ENCODE peak calls at places on chromosomes 7 and 10, in five cellular contexts. C is H9, O is H1, B is mesenchymal stem cell, L is neuronal stem cell. A is an unnamed sample.

GRCh38 chr7:139913006-139913405 is 83.9 kb downstream of the TBXAS1 start:
- DNase-seq in B (no peak), C (no peak), L (no peak), O (no peak), A (no peak)

GRCh38 chr7:107813524-107813923 is 10.5 kb upstream of the SLC26A3 start:
- DNase-seq in O (no peak), C (no peak), L (no peak), B (no peak), A (no peak)

GRCh38 chr7:49577576-49577975 is 195.9 kb upstream of the VWC2 start:
- DNase-seq in O (no peak), C (no peak), B (no peak), L (no peak), A (no peak)

GRCh38 chr10:97851341-97852001 is 1.8 kb downstream of the GOLGA7B start:
- DNase-seq in B (no peak), L (no peak), C (no peak), O (no peak), A (no peak)

GRCh38 chr7:131657881-131658280 is 101.5 kb upstream of the PODXL start:
- DNase-seq in C (no peak), B (no peak), L (no peak), O (no peak), A (no peak)

GRCh38 chr10:57336865-57337264 is 930.8 kb downstream of the IPMK start:
- DNase-seq in O (no peak), L (no peak), B (no peak), C (no peak), A (no peak)

GRCh38 chr7:1060315-1061080 is 16.2 kb downstream of the GPR146 start:
- DNase-seq in B (no peak), C (peak; percentile 65), O (no peak), L (no peak), A (peak; percentile 57)

GRCh38 chr10:53253221-53253620 is 480.6 kb upstream of the MBL2 start:
- DNase-seq in L (no peak), O (no peak), C (no peak), B (no peak), A (no peak)

GRCh38 chr10:34015700-34016099 is 681.2 kb upstream of the NRP1 start:
- DNase-seq in L (no peak), O (no peak), B (no peak), C (no peak), A (peak; percentile 50)

GRCh38 chr7:27096756-27097514 is 1.1 kb upstream of the HOXA1 start:
- DNase-seq in C (no peak), O (no peak), B (peak; percentile 40), L (peak; percentile 8), A (peak; percentile 15)

GRCh38 chr7:67137464-67137863 is 140.8 kb downstream of the TYW1 start:
- DNase-seq in L (no peak), O (no peak), C (no peak), B (no peak), A (no peak)

GRCh38 chr7:47488969-47489342 is 93.0 kb downstream of the TNS3 start:
- DNase-seq in B (peak; percentile 78), O (no peak), C (no peak), L (peak; percentile 93), A (no peak)

GRCh38 chr10:100710151-100710871 is 35.1 kb upstream of the PAX2 start:
- DNase-seq in C (no peak), B (no peak), O (peak; percentile 61), L (no peak), A (peak; percentile 17)

GRCh38 chr7:69516208-69516820 is 82.0 kb upstream of the AUTS2 start:
- DNase-seq in C (no peak), B (no peak), L (no peak), O (no peak), A (no peak)

GRCh38 chr10:101099901-101100300 is 31.2 kb upstream of the TLX1 start:
- DNase-seq in O (no peak), L (no peak), C (no peak), B (no peak), A (no peak)

GRCh38 chr10:51074238-51075028 is at the start of gene PRKG1:
- DNase-seq in L (peak; percentile 84), O (peak; percentile 85), B (peak; percentile 86), C (peak; percentile 80), A (peak; percentile 54)

GRCh38 chr10:114288424-114289095 is 49.5 kb downstream of the VWA2 start:
- DNase-seq in C (no peak), L (no peak), B (no peak), O (no peak), A (no peak)

GRCh38 chr10:89845541-89846275 is 144.3 kb downstream of the KIF20B start:
- DNase-seq in L (no peak), B (peak; percentile 12), O (no peak), C (no peak), A (peak; percentile 49)

GRCh38 chr10:71216751-71217265 is 4.4 kb downstream of the UNC5B start:
- DNase-seq in C (no peak), B (peak; percentile 64), L (no peak), O (no peak), A (peak; percentile 2)

GRCh38 chr10:43249962-43250624 is 16.8 kb downstream of the RASGEF1A start:
- DNase-seq in C (peak; percentile 49), O (peak; percentile 54), L (no peak), B (no peak), A (no peak)

GRCh38 chr10:102675887-102676616 is 31.8 kb downstream of the TRIM8 start:
- DNase-seq in O (no peak), L (peak; percentile 40), B (peak; percentile 98), C (no peak), A (peak; percentile 32)

GRCh38 chr10:24415455-24416169 is 206.7 kb downstream of the KIAA1217 start:
- DNase-seq in C (no peak), O (no peak), L (no peak), B (peak; percentile 35), A (no peak)

GRCh38 chr10:12483996-12484944 is 134.9 kb downstream of the CAMK1D start:
- DNase-seq in L (no peak), O (no peak), B (no peak), C (no peak), A (no peak)

GRCh38 chr7:26624839-26625238 is 239.6 kb downstream of the SKAP2 start:
- DNase-seq in L (no peak), B (no peak), C (no peak), O (peak; percentile 33), A (no peak)

GRCh38 chr7:16743207-16743606 is 10.3 kb upstream of the TSPAN13 start:
- DNase-seq in C (no peak), L (no peak), B (peak; percentile 59), O (no peak), A (no peak)

GRCh38 chr10:115049957-115050356 is 43.2 kb upstream of the ATRNL1 start:
- DNase-seq in C (no peak), L (no peak), O (no peak), B (no peak), A (no peak)

GRCh38 chr7:44634839-44635591 is 28.6 kb downstream of the OGDH start:
- DNase-seq in L (no peak), O (no peak), B (no peak), C (no peak), A (no peak)

GRCh38 chr10:113000454-113000853 is 50.4 kb downstream of the TCF7L2 start:
- DNase-seq in O (no peak), C (no peak), L (no peak), B (no peak), A (no peak)

GRCh38 chr7:34060548-34060947 is 155.2 kb downstream of the BMPER start:
- DNase-seq in L (no peak), B (peak; percentile 87), C (no peak), O (no peak), A (peak; percentile 87)
- H2BK120ac ChIP-seq in L (no peak overlapping the region), B (no peak overlapping the region), C (no peak overlapping the region), O (no peak overlapping the region), A (no peak overlapping the region)

DNA sequence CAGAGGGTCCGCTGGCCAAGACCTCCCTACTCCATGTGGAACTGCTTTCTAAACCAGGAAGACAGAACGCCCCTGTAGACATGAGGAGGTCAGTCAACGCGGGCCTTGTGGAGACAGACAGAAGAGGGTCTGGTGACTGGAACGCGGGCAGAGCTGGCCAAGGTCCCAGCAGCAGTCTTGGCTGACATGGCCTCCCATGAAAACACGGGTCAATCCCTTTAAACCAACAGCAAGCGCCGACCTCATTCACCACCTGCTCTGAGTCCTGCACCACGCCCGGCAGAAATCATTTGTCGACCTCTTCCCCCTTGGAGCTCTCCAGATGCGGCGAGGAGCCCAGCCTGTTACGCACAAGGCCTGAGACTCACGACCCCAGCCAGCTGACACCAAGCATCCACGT is 78.5 kb downstream of the ZRANB1 start:
- DNase-seq in L (no peak), B (no peak), O (no peak), C (no peak), A (no peak)
- H3K79me1 ChIP-seq in L (peaks cover 42% of the 10 kb centered on the region), B (peaks cover 69% of the 10 kb centered on the region), O (peaks cover 35% of the 10 kb centered on the region), C (peaks cover 10% of the 10 kb centered on the region), A (no peaks in the 10 kb centered on the region)

DNA sequence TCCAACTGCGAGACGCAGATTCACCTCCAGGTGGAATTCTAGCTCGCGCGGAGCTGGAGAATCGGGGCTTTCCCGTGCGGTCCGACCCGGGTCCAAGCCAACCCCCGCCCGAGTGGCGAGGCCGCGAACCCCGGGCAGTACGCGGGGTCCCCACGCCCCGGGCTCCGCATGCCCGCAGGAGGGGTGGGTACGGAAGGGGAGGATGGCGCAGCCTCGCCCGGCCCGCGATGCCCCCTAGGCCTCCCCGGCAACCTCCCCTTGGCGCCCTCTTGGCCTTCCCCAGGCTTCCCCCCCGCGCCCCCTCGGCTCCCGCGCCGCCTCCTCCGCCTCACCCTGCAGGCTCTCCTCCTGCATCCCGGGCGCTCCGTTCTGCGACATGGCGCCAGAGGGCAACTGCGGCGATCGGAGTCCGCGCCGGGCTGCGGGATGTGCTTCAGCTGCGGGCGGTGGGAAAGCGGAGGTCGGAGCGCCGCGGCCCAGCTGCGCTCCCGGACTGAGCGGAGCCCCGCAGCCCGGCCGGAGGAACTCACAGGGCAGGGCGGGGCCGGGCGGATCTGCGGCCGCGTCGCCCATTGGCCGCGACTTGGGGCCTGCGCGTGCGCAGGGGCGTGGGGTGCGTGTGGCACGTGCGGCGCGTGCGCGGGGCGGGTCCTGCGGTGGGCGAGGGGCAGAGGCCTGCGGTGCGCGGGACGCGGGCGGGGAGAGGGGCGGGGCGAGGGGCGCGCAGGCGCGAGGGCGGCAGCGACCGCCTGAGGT is at the start of gene BNIP3:
- DNase-seq in O (peak; percentile 91), C (peak; percentile 96), B (peak; percentile 90), L (peak; percentile 93), A (peak; percentile 94)
- H2BK12ac ChIP-seq in O (no peak within 1 kb of the TSS), C (no peak within 1 kb of the TSS), B (peak within 1 kb of the TSS; percentile 47), L (peak within 1 kb of the TSS; percentile 86), A (no peak within 1 kb of the TSS)

GRCh38 chr7:110388451-110388850 is 702.5 kb upstream of the LRRN3 start:
- DNase-seq in L (no peak), B (no peak), C (no peak), O (no peak), A (no peak)

GRCh38 chr7:110386914-110387313 is 704.0 kb upstream of the LRRN3 start:
- DNase-seq in O (no peak), L (no peak), B (peak; percentile 62), C (no peak), A (peak; percentile 90)

GRCh38 chr7:110382736-110383135 is 708.2 kb upstream of the LRRN3 start:
- DNase-seq in C (peak; percentile 42), O (no peak), L (no peak), B (no peak), A (no peak)

GRCh38 chr7:110387689-110388088 is 703.2 kb upstream of the LRRN3 start:
- DNase-seq in B (no peak), C (no peak), L (no peak), O (no peak), A (no peak)

DNA sequence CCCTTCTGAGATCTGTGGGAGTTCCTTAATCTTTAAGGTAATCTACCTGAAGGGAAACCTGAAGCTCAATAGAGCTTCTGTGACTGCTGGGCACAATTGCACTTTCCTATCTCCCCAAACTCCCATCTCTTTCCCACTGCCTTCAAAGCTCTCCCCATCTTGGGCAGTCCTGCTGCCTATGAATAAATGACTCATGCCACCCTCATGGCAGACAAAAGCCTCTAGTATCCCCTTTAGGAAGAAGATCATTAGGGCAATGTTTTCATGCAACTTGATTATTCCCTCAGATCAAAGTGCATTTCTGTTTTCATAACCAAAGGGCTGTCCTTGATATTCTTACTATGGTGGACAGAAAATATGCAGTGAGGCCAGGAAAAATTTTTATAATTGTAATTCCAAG is 704.9 kb upstream of the LRRN3 start:
- DNase-seq in O (no peak), C (no peak), B (no peak), L (no peak), A (no peak)
- H2BK120ac ChIP-seq in O (no peak overlapping the region), C (no peak overlapping the region), B (no peak overlapping the region), L (no peak overlapping the region), A (no peak overlapping the region)